ENCODE peak calls at places on chromosomes 12 and 14, in six cellular contexts. D, L, M, B, P and U are unnamed samples.
A peak's percentile ranks its signal among the peaks of the same experiment; 100 is the strongest.

GRCh38 chr14:59629384-59630158 is 53.0 kb upstream of the CCDC175 start:
- DNase-seq in L (no peak), P (no peak), D (no peak), B (no peak), M (no peak), U (no peak)

GRCh38 chr14:34824826-34825225 is 50.3 kb downstream of the BAZ1A start:
- DNase-seq in D (no peak), M (no peak), L (no peak), P (no peak), B (no peak), U (no peak)

GRCh38 chr12:84341467-84342193 is 571.0 kb downstream of the SLC6A15 start:
- DNase-seq in B (no peak), P (no peak), L (no peak), D (no peak), M (no peak), U (no peak)

GRCh38 chr14:85437143-85437542 is 92.8 kb upstream of the FLRT2 start:
- DNase-seq in P (peak; percentile 80), D (no peak), M (no peak), B (no peak), L (no peak), U (no peak)

GRCh38 chr12:86683568-86683991 is 427.4 kb upstream of the MGAT4C start:
- DNase-seq in D (no peak), P (peak; percentile 69), B (no peak), L (no peak), M (no peak), U (no peak)

GRCh38 chr12:42564540-42564939 is 25.0 kb downstream of the PRICKLE1 start:
- DNase-seq in B (no peak), L (no peak), D (no peak), P (peak; percentile 77), M (no peak), U (no peak)

GRCh38 chr14:38238332-38238731 is 17.6 kb downstream of the CLEC14A start:
- DNase-seq in B (no peak), D (no peak), L (no peak), M (no peak), P (peak; percentile 73), U (no peak)

GRCh38 chr14:94897583-94897982 is 127.7 kb upstream of the GSC start:
- DNase-seq in L (no peak), P (no peak), D (no peak), M (no peak), B (no peak), U (no peak)

GRCh38 chr12:13947237-13947945 is 34.0 kb downstream of the GRIN2B start:
- DNase-seq in B (no peak), L (no peak), P (no peak), D (no peak), M (no peak), U (no peak)

GRCh38 chr12:116698131-116698495 is 39.8 kb downstream of the SPRING1 start:
- DNase-seq in M (no peak), L (no peak), P (no peak), D (no peak), B (no peak), U (no peak)

GRCh38 chr14:90522585-90523191 is 125.9 kb downstream of the CALM1 start:
- DNase-seq in L (peak; percentile 89), D (no peak), B (peak; percentile 62), M (no peak), P (no peak), U (no peak)

GRCh38 chr12:66779466-66779865 is 100.6 kb upstream of the GRIP1 start:
- DNase-seq in D (no peak), L (no peak), P (no peak), M (no peak), B (no peak), U (no peak)

GRCh38 chr14:95355422-95355821 is 35.7 kb upstream of the CLMN start:
- DNase-seq in P (no peak), D (no peak), M (no peak), B (no peak), L (no peak), U (no peak)

GRCh38 chr12:1811281-1811947 is 9.0 kb upstream of the LRTM2 start:
- DNase-seq in B (no peak), D (no peak), L (no peak), M (no peak), P (peak; percentile 52), U (no peak)

GRCh38 chr12:31756977-31757420 is 28.2 kb upstream of the AMN1 start:
- DNase-seq in M (no peak), L (no peak), D (no peak), P (no peak), B (no peak), U (no peak)

GRCh38 chr12:10722502-10722904 is 620 bp downstream of the YBX3 start:
- DNase-seq in L (peak; percentile 70), D (no peak), P (peak; percentile 65), M (no peak), B (peak; percentile 70), U (peak; percentile 67)

GRCh38 chr12:26651566-26652188 is 181.3 kb downstream of the ITPR2 start:
- DNase-seq in B (no peak), L (peak; percentile 42), M (no peak), P (peak; percentile 88), D (peak; percentile 80), U (peak; percentile 78)

GRCh38 chr12:128976120-128976519 is 122.8 kb downstream of the GLT1D1 start:
- DNase-seq in M (no peak), P (no peak), B (no peak), D (no peak), L (no peak), U (no peak)

GRCh38 chr12:52832451-52832850 is 1.7 kb downstream of the KRT79 start:
- DNase-seq in L (no peak), P (no peak), M (no peak), D (no peak), B (no peak), U (no peak)

GRCh38 chr12:4857472-4858291 is 52.0 kb upstream of the KCNA1 start:
- DNase-seq in D (peak; percentile 81), M (no peak), L (peak; percentile 52), B (peak; percentile 79), P (peak; percentile 63), U (peak; percentile 87)
- H3K4me3 ChIP-seq in D (peak overlapping the region; percentile 6), M (peak overlapping the region; percentile 8), L (peak overlapping the region; percentile 13), B (peak overlapping the region; percentile 21), P (no peak overlapping the region), U (no peak overlapping the region)

GRCh38 chr12:56634242-56634836 is 4.2 kb upstream of the BAZ2A start:
- DNase-seq in D (no peak), B (peak; percentile 73), M (no peak), P (no peak), L (peak; percentile 63), U (peak; percentile 46)

GRCh38 chr12:56636118-56636674 is 6.1 kb upstream of the BAZ2A start:
- DNase-seq in L (peak; percentile 89), B (peak; percentile 94), M (peak; percentile 98), D (peak; percentile 95), P (peak; percentile 80), U (peak; percentile 93)

GRCh38 chr12:56635539-56636117 is 5.5 kb upstream of the BAZ2A start:
- DNase-seq in L (no peak), D (no peak), B (no peak), P (no peak), M (no peak), U (no peak)

GRCh38 chr12:56633465-56634241 is 3.5 kb upstream of the BAZ2A start:
- DNase-seq in P (no peak), B (no peak), L (no peak), M (no peak), D (no peak), U (no peak)

DNA sequence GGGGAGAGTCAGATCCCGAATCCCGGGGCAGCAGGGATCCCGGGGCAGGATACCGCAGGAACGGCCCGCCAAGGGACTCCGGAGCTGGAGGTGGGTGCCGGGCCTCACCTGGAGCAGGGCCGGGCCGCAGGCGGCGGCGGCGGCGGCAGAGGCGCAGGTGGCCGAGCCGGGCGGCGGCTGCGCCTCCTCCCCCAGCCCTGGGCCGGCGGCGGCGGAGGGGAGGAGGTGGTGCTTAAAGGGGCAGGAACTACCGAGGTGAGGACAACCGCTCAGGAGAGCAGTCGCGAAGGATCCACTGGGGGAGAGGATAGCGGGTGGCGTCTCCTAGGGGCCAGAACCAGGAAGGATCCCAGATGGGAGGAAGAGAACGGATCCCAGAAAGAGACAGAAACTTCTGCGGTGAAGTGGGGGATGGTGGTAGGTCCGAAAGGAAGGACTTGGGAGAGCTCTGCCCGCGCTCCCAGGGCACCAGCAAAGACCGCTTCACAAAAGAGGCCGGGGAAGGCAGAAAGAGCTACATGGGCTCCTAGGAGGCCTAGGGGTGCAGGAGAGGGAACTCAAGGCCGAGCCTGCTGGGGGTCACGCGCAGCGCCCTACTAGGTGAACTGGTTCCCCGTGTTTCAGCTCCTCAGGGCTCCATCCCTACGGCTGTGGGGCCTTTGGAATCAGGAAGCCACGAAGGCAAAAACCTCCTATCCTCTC is 4.9 kb upstream of the BAZ2A start:
- DNase-seq in M (peak; percentile 91), D (peak; percentile 52), B (peak; percentile 92), P (peak; percentile 84), L (peak; percentile 76), U (peak; percentile 92)
- TF ChIP-seq POLR2A in M (peak; percentile 19), D (no peak), B (peak; percentile 89), P (no peak), L (no peak), U (peak; percentile 39)

DNA sequence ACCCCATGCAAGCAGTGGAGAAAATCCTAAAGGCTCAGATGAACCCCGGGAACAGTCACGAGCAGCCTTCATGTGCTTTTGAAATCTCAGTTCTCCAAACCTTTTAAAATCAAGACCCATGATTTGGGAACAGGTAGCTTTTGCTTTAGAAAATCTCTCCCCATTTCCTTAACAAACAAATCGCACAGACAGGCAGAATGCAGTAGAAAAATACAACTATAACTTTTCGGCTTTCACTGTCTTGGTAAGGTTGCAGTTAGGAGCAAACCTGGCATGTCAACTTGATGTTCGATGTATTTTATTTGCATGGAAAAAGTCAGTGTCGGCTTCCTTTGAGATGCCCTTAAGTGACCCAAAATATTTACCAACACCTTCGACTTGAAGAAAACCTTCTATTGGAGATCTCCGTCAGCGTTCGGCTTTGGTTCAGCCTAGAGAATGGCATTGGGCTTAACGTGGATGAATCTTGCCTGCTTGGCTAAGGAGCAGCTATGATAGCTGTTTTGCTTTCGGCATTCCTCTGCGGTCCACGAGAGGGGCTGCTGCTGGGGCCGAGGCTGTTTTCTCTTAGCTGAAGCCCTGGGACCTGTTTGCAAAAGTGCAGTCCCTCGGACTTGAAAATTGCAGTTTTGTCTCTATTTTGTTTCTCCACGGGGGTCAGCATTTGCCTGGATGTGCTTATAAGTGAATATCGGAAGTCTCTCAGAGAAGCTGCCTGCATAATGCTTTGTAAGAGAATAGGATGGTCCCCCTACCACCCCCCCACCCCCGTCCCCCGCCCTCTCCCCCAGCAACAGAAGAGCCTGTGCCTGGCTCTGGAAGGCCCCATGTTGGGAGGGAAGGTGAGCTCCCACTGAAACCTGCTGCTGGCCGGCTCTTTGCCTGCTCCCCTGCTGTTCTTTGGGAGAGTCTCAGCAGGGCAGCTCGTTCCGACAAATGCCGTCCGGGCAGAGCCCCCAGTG is 122.8 kb downstream of the AACS start:
- DNase-seq in P (no peak), D (no peak), B (no peak), L (no peak), M (no peak), U (no peak)
- H3K27me3 ChIP-seq in P (peaks cover 51% of the 10 kb centered on the region), D (peaks cover 3% of the 10 kb centered on the region), B (no peaks in the 10 kb centered on the region), L (no peaks in the 10 kb centered on the region), M (peaks cover 14% of the 10 kb centered on the region), U (peaks cover 36% of the 10 kb centered on the region)

DNA sequence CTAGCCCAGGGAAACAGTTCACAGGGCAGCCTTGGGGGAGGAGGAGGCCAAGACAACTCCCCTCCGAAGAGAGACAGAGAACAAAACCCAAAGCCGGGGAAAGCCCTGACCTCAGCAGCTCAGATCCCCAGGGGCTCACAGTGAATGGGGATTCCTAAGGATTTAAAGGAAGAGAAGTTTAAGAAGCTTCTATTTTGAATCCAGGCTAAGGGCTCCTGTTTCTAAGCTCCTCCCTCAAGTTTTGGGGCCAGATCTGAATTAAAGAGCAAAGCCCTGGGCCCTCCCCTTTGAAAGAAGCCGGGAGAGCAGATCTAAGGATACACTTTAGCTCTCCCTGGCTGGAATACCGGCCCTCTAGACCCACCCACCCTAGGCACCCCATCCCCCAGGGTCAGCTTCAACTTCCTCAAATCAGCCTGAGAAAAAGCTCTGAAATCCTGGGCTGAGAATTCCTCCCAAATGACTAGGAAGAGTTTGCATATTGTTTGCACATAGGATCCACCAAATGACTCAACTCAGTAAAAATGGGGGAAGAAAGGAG is 3.9 kb downstream of the KDM2B start:
- DNase-seq in D (peak; percentile 10), M (no peak), B (no peak), L (no peak), P (peak; percentile 95), U (no peak)
- H3K4me3 ChIP-seq in D (no peak overlapping the region), M (no peak overlapping the region), B (no peak overlapping the region), L (no peak overlapping the region), P (no peak overlapping the region), U (no peak overlapping the region)